ENCODE peak calls at places on chromosome 9, in six cellular contexts. W is IMR-90, F is H9, Q is mesenchymal stem cell, Y is H1, N is trophoblast cell. R is an unnamed sample.

GRCh38 chr9:132059351-132059750 is 20.3 kb downstream of the MED27 start:
- DNase-seq in W (no peak), F (no peak), Q (no peak), Y (no peak), N (no peak), R (no peak)

GRCh38 chr9:95370064-95370463 is 52.6 kb upstream of the FANCC start:
- DNase-seq in W (peak; percentile 35), F (no peak), Q (peak; percentile 45), Y (no peak), N (no peak), R (no peak)

GRCh38 chr9:137739371-137739915 is 120.6 kb downstream of the EHMT1 start:
- DNase-seq in W (no peak), F (no peak), Q (no peak), Y (no peak), N (no peak), R (no peak)

GRCh38 chr9:109115931-109116541 is 3.7 kb downstream of the TMEM245 start:
- DNase-seq in W (no peak), F (no peak), Q (no peak), Y (no peak), N (no peak), R (no peak)

GRCh38 chr9:16275795-16276624 is 594.5 kb downstream of the BNC2 start:
- DNase-seq in W (no peak), F (peak; percentile 16), Q (no peak), Y (no peak), N (no peak), R (no peak)

GRCh38 chr9:107119294-107119693 is 163.8 kb upstream of the RAD23B start:
- DNase-seq in W (no peak), F (no peak), Q (no peak), Y (no peak), N (no peak), R (no peak)

GRCh38 chr9:87259543-87259942 is 238.1 kb upstream of the DAPK1 start:
- DNase-seq in W (no peak), F (no peak), Q (no peak), Y (no peak), N (no peak), R (no peak)

GRCh38 chr9:76153902-76154629 is 240.2 kb downstream of the RFK start:
- DNase-seq in W (no peak), F (no peak), Q (no peak), Y (no peak), N (no peak), R (no peak)

GRCh38 chr9:106621299-106621920 is 241.6 kb upstream of the ZNF462 start:
- DNase-seq in W (no peak), F (peak; percentile 35), Q (no peak), Y (peak; percentile 15), N (no peak), R (peak; percentile 73)

GRCh38 chr9:100700689-100701318 is 122.9 kb downstream of the CAVIN4 start:
- DNase-seq in W (peak; percentile 9), F (peak; percentile 50), Q (no peak), Y (no peak), N (peak; percentile 39), R (peak; percentile 20)

GRCh38 chr9:90308746-90309145 is 333.9 kb downstream of the DIRAS2 start:
- DNase-seq in W (no peak), F (no peak), Q (no peak), Y (no peak), N (no peak), R (no peak)
- H2AFZ ChIP-seq in W (no peak overlapping the region), F (no peak overlapping the region), Q (no peak overlapping the region), Y (no peak overlapping the region), N (no peak overlapping the region), R (no peak overlapping the region)

GRCh38 chr9:68779558-68780376 is 74.7 kb downstream of the PIP5K1B start:
- DNase-seq in W (peak; percentile 92), F (peak; percentile 93), Q (peak; percentile 94), Y (peak; percentile 84), N (peak; percentile 99), R (peak; percentile 96)
- H2BK5ac ChIP-seq in W (peak overlapping the region; percentile 80), F (no peak overlapping the region), Q (no peak overlapping the region), Y (peak overlapping the region; percentile 89), N (peak overlapping the region; percentile 42), R (peak overlapping the region; percentile 1)

GRCh38 chr9:130352586-130353285 is 87.2 kb downstream of the HMCN2 start:
- DNase-seq in W (no peak), F (no peak), Q (no peak), Y (no peak), N (no peak), R (no peak)
- H2AFZ ChIP-seq in W (no peak overlapping the region), F (no peak overlapping the region), Q (no peak overlapping the region), Y (no peak overlapping the region), N (no peak overlapping the region), R (no peak overlapping the region)

DNA sequence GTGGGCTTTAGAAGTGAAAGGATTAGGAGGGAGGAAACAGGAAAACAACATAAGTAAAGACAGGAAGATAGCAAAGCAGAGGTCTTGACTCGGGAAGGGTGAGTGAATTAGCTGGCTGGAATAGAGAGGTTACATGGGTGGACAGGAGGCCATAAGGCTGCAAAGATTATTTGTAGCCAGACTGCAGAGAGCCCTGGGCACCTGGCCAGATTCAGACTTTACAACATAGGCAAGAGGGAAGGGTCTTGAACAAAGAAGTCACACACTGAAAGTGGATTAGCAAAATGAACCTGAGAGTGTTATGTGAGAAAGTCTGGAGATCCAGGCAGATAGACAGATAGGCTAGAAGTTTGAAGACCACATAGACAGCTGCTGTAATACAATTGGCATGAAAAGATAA is 29.7 kb upstream of the CER1 start:
- DNase-seq in W (no peak), F (no peak), Q (no peak), Y (no peak), N (no peak), R (no peak)
- H2BK5ac ChIP-seq in W (no peak overlapping the region), F (no peak overlapping the region), Q (no peak overlapping the region), Y (no peak overlapping the region), N (no peak overlapping the region), R (no peak overlapping the region)

GRCh38 chr9:78856144-78856543 is 559.2 kb downstream of the PSAT1 start:
- DNase-seq in W (peak; percentile 54), F (no peak), Q (no peak), Y (no peak), N (no peak), R (no peak)
- H2AFZ ChIP-seq in W (peak overlapping the region; percentile 28), F (no peak overlapping the region), Q (no peak overlapping the region), Y (no peak overlapping the region), N (no peak overlapping the region), R (no peak overlapping the region)

DNA sequence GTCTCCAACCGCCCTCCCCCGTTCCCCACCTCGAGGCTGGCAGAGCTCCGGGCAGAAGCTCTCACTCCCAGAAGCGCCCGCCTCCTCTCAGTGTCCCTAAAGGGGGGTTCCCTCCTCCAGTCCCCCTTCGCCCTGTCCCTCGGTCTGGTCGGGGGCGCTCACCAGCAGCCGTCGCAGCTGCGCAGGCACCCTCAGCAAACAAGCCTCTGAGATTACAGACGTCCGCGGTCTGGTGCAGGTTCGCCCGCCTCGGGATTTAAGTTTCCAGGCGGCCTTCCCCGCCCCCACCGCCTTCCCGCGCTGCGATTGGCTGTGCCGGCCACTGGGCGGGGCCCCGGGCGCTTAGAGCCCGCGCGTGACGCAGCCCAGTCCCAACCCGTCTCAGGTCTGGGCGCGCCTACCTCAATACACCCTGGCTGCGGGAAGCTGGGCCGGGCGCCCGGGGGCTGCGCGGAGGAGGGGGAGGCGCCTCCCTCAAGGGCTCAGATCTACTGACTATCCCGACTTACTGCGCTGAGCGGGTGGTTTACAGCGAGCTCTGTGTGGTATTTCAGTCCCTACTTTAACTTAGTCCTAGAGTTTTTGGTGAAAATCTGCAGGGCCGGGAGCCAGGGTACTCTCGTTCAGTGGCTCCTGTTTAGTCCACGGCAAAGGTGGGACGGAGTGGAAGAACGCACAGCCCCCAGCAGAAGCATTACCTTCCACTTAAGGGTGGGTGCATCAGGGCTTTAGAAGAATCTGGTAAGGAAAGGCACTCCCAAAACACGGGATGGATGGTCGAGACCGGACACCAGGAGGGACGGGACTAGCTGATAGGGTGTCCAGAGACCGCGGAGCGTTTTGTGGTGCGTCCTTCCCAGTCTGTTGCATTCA is at the start of gene CTSV:
- DNase-seq in W (peak; percentile 66), F (peak; percentile 96), Q (peak; percentile 84), Y (peak; percentile 83), N (peak; percentile 98), R (peak; percentile 92)
- H2BK5ac ChIP-seq in W (no peak within 1 kb of the TSS), F (no peak within 1 kb of the TSS), Q (no peak within 1 kb of the TSS), Y (peak within 1 kb of the TSS; percentile 68), N (peak within 1 kb of the TSS; percentile 82), R (peak within 1 kb of the TSS; percentile 67)

DNA sequence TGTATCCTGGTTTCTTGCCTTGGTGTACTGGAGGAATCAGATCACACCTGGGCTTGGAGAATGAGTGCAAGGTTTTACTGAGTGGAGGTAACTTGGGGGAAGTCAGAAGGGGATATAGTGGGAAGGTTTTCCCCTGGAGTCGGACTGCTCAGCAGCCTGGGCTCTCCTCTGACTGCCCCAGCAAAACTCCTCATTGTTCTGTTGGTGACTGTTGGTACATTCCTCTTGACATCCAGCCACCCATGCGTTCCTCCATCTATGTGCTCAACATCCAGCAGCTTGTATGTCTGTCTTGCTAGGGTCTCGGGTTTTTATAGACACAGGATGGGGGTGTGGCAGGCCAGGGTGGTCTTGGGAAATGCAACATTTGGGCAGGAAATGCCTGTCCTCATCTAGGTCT is 96.0 kb downstream of the ZFAND5 start:
- DNase-seq in W (no peak), F (no peak), Q (no peak), Y (no peak), N (no peak), R (no peak)
- H2AFZ ChIP-seq in W (no peak overlapping the region), F (no peak overlapping the region), Q (no peak overlapping the region), Y (peak overlapping the region; percentile 57), N (no peak overlapping the region), R (no peak overlapping the region)

GRCh38 chr9:111603041-111603440 is 3.6 kb upstream of the PTGR1 start:
- DNase-seq in W (no peak), F (no peak), Q (no peak), Y (no peak), N (no peak), R (no peak)
- H2BK5ac ChIP-seq in W (no peak overlapping the region), F (no peak overlapping the region), Q (no peak overlapping the region), Y (no peak overlapping the region), N (no peak overlapping the region), R (no peak overlapping the region)

R was measured in neuronal stem cell.